ENCODE peak calls at places on chromosome 14, in seven cellular contexts. U, L, D, R, M, A and J are unnamed samples. For H3K36me3, the result is how much of the 10 kb centered on the place peaks cover.

GRCh38 chr14:71703477-71703876 is 228.8 kb upstream of the RGS6 start:
- DNase-seq in U (no peak), D (peak), R (no peak), L (no peak), M (peak), A (peak), J (no peak)

GRCh38 chr14:20612403-20612802 is 21.2 kb upstream of the RNASE12 start:
- DNase-seq in R (no peak), D (no peak), U (no peak), L (no peak), A (no peak), M (no peak), J (no peak)

GRCh38 chr14:74825008-74825407 is 50.9 kb downstream of the PROX2 start:
- DNase-seq in L (peak), M (no peak), A (peak), U (no peak), R (no peak), D (peak), J (no peak)

GRCh38 chr14:54440454-54440853 is 720 bp downstream of the CNIH1 start:
- DNase-seq in D (no peak), R (no peak), M (no peak), A (no peak), U (no peak), L (no peak), J (no peak)

GRCh38 chr14:50340945-50341344 is 28.8 kb downstream of the DMAC2L start:
- DNase-seq in A (no peak), M (no peak), R (no peak), L (no peak), D (no peak), U (no peak), J (no peak)

GRCh38 chr14:59301354-59301753 is 112.9 kb downstream of the DAAM1 start:
- DNase-seq in U (no peak), M (no peak), D (no peak), L (peak), R (no peak), A (no peak), J (no peak)

GRCh38 chr14:104545151-104545931 is 34.2 kb upstream of the C14orf180 start:
- DNase-seq in R (peak), A (no peak), D (no peak), M (no peak), U (no peak), L (no peak), J (no peak)

GRCh38 chr14:21748869-21749303 is 75.3 kb upstream of the OR4E1 start:
- DNase-seq in R (no peak), A (peak), M (peak), L (peak), D (peak), U (peak), J (peak)

GRCh38 chr14:21866479-21866878 is 192.9 kb upstream of the OR4E1 start:
- DNase-seq in A (peak), D (no peak), L (peak), U (no peak), R (no peak), M (no peak), J (peak)

GRCh38 chr14:28765169-28765906 is 1.2 kb upstream of the FOXG1 start:
- DNase-seq in R (no peak), A (no peak), L (no peak), D (no peak), M (no peak), U (no peak), J (no peak)

GRCh38 chr14:105525326-105525725 is 1.1 kb upstream of the TMEM121 start:
- DNase-seq in A (no peak), L (no peak), U (no peak), R (peak), D (no peak), M (no peak), J (no peak)

GRCh38 chr14:79972230-79972629 is 239.1 kb downstream of the DIO2 start:
- DNase-seq in D (no peak), R (no peak), A (no peak), U (no peak), L (no peak), M (no peak), J (peak)

GRCh38 chr14:75770635-75771034 is 109.6 kb downstream of the TTLL5 start:
- DNase-seq in M (no peak), R (no peak), L (no peak), U (peak), A (no peak), D (no peak), J (no peak)

GRCh38 chr14:97851438-97851995 is 1054.3 kb downstream of the VRK1 start:
- DNase-seq in U (no peak), L (no peak), A (no peak), M (no peak), D (no peak), R (no peak), J (no peak)

GRCh38 chr14:59022144-59022543 is 166.3 kb upstream of the DAAM1 start:
- DNase-seq in A (no peak), L (no peak), D (no peak), U (no peak), M (no peak), R (no peak), J (no peak)

GRCh38 chr14:89911018-89911919 is 43.3 kb downstream of the EFCAB11 start:
- DNase-seq in R (no peak), A (no peak), U (no peak), M (no peak), L (peak), D (peak), J (peak)

GRCh38 chr14:96146131-96146771 is 58.4 kb upstream of the BDKRB2 start:
- DNase-seq in A (peak), L (peak), D (peak), R (no peak), M (peak), U (peak), J (peak)

GRCh38 chr14:77309122-77309521 is 11.6 kb downstream of the POMT2 start:
- DNase-seq in M (no peak), U (no peak), A (no peak), L (peak), D (no peak), R (no peak), J (no peak)

GRCh38 chr14:88902850-88903249 is 78.4 kb downstream of the TTC8 start:
- DNase-seq in M (no peak), U (no peak), R (no peak), A (no peak), D (no peak), L (no peak), J (no peak)

GRCh38 chr14:102958461-102958860 is 36.0 kb downstream of the AMN start:
- DNase-seq in L (no peak), D (no peak), M (no peak), R (no peak), A (no peak), U (no peak), J (no peak)

GRCh38 chr14:102966256-102966655 is 43.8 kb downstream of the AMN start:
- DNase-seq in U (no peak), R (no peak), L (no peak), A (no peak), D (no peak), M (no peak), J (no peak)

GRCh38 chr14:102964152-102964730 is 41.8 kb downstream of the AMN start:
- DNase-seq in U (no peak), R (no peak), D (no peak), M (no peak), A (no peak), L (no peak), J (no peak)

GRCh38 chr14:102965282-102965681 is 42.8 kb downstream of the AMN start:
- DNase-seq in L (no peak), M (no peak), U (no peak), D (no peak), A (peak), R (no peak), J (no peak)

GRCh38 chr14:102962111-102962627 is 39.7 kb downstream of the AMN start:
- DNase-seq in R (no peak), L (no peak), D (no peak), A (no peak), U (no peak), M (no peak), J (no peak)
- H3K36me3 ChIP-seq in R (half or more), L (under half), D (under half), A (under half), U (under half), M (under half), J (half or more)

GRCh38 chr14:69235708-69236107 is 24.2 kb upstream of the GALNT16 start:
- DNase-seq in L (no peak), R (no peak), A (no peak), U (no peak), M (no peak), D (no peak), J (no peak)
- H3K36me3 ChIP-seq in L (under half), R (half or more), A (under half), U (under half), M (under half), D (under half), J (under half)

GRCh38 chr14:99513183-99513694 is 32.0 kb downstream of the CCNK start:
- DNase-seq in U (no peak), D (no peak), A (no peak), R (peak), M (no peak), L (no peak), J (no peak)
- H3K36me3 ChIP-seq in U (under half), D (under half), A (under half), R (half or more), M (under half), L (under half), J (under half)

DNA sequence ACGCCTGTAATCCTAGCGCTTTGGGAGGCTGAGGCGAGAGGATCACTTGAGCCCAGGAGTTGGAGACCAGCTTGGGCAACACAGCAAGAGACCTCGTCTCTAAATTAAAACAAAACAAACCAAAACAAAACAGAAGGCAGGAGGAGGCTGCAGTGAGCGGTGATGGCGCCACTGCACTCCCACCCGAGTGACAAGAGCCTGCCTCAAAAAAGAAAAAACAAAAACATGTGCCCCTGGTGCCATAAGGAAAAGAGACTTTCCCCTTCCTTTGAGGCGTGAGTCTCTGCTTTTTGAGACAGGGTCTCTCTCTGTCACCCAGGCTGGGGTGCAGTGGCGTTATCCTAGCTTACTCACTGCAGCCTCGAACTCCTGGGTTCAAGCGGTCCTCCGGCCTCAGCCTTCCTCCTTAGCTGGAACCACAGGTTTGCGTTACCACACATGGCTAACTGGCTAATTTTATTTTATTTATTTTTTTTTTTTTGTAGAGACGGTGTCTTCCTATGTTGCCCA is 9.0 kb upstream of the EAPP start:
- DNase-seq in M (no peak), A (peak), D (no peak), L (no peak), R (no peak), U (no peak), J (no peak)
- H3K36me3 ChIP-seq in M (under half), A (under half), D (under half), L (under half), R (under half), U (under half), J (under half)